ENCODE peak calls at places on chromosomes 11 and 22, in nine cellular contexts. One of them, this sample, is unnamed.

GRCh38 chr11:68956142-68956541 is 24.6 kb downstream of the MRGPRD start:
- DNase-seq in coronary artery: no peak
- DNase-seq in MM.1S: no peak
- DNase-seq in H9: peak
- DNase-seq in choroid plexus epithelial cell: no peak
- DNase-seq in kidney epithelial cell: no peak
- DNase-seq in stimulated activated CD4-positive, alpha-beta T cell treated with anti-CD3 and anti-CD28 coated beads, Interleukin-2, amount 100 ng/mL, for 48 hours: peak
- DNase-seq in HCT116: no peak
- DNase-seq in NCI-H774: no peak
- DNase-seq in this sample: no peak

GRCh38 chr22:29233503-29233902 is 27.8 kb downstream of the EMID1 start:
- DNase-seq in kidney epithelial cell: no peak
- DNase-seq in coronary artery: no peak
- DNase-seq in HCT116: no peak
- DNase-seq in choroid plexus epithelial cell: no peak
- DNase-seq in NCI-H774: no peak
- DNase-seq in MM.1S: no peak
- DNase-seq in stimulated activated CD4-positive, alpha-beta T cell treated with anti-CD3 and anti-CD28 coated beads, Interleukin-2, amount 100 ng/mL, for 48 hours: no peak
- DNase-seq in H9: no peak
- DNase-seq in this sample: no peak

GRCh38 chr22:49845666-49846459 is 7.8 kb upstream of the ZBED4 start:
- DNase-seq in kidney epithelial cell: no peak
- DNase-seq in H9: no peak
- DNase-seq in MM.1S: no peak
- DNase-seq in stimulated activated CD4-positive, alpha-beta T cell treated with anti-CD3 and anti-CD28 coated beads, Interleukin-2, amount 100 ng/mL, for 48 hours: no peak
- DNase-seq in NCI-H774: no peak
- DNase-seq in coronary artery: no peak
- DNase-seq in HCT116: no peak
- DNase-seq in choroid plexus epithelial cell: no peak
- DNase-seq in this sample: no peak

GRCh38 chr11:8934735-8935478 is 2.2 kb upstream of the C11orf16 start:
- DNase-seq in HCT116: peak
- DNase-seq in NCI-H774: no peak
- DNase-seq in stimulated activated CD4-positive, alpha-beta T cell treated with anti-CD3 and anti-CD28 coated beads, Interleukin-2, amount 100 ng/mL, for 48 hours: no peak
- DNase-seq in coronary artery: no peak
- DNase-seq in kidney epithelial cell: no peak
- DNase-seq in MM.1S: no peak
- DNase-seq in H9: no peak
- DNase-seq in choroid plexus epithelial cell: peak
- DNase-seq in this sample: no peak

GRCh38 chr11:2144549-2145220 is 5.5 kb upstream of the IGF2 start:
- DNase-seq in MM.1S: no peak
- DNase-seq in choroid plexus epithelial cell: no peak
- DNase-seq in HCT116: no peak
- DNase-seq in NCI-H774: no peak
- DNase-seq in H9: no peak
- DNase-seq in kidney epithelial cell: no peak
- DNase-seq in stimulated activated CD4-positive, alpha-beta T cell treated with anti-CD3 and anti-CD28 coated beads, Interleukin-2, amount 100 ng/mL, for 48 hours: no peak
- DNase-seq in coronary artery: no peak
- DNase-seq in this sample: no peak

GRCh38 chr11:121293276-121293569 is 652 bp downstream of the SC5D start:
- DNase-seq in stimulated activated CD4-positive, alpha-beta T cell treated with anti-CD3 and anti-CD28 coated beads, Interleukin-2, amount 100 ng/mL, for 48 hours: no peak
- DNase-seq in NCI-H774: no peak
- DNase-seq in kidney epithelial cell: no peak
- DNase-seq in coronary artery: no peak
- DNase-seq in HCT116: no peak
- DNase-seq in H9: no peak
- DNase-seq in choroid plexus epithelial cell: peak
- DNase-seq in MM.1S: peak
- DNase-seq in this sample: no peak

GRCh38 chr22:24188705-24189248 is 7.5 kb downstream of the SUSD2 start:
- DNase-seq in MM.1S: no peak
- DNase-seq in kidney epithelial cell: no peak
- DNase-seq in choroid plexus epithelial cell: no peak
- DNase-seq in NCI-H774: no peak
- DNase-seq in coronary artery: no peak
- DNase-seq in stimulated activated CD4-positive, alpha-beta T cell treated with anti-CD3 and anti-CD28 coated beads, Interleukin-2, amount 100 ng/mL, for 48 hours: no peak
- DNase-seq in HCT116: no peak
- DNase-seq in H9: no peak
- DNase-seq in this sample: no peak

GRCh38 chr11:131912127-131912526 is 541.7 kb downstream of the NTM start:
- DNase-seq in coronary artery: no peak
- DNase-seq in HCT116: no peak
- DNase-seq in choroid plexus epithelial cell: no peak
- DNase-seq in H9: no peak
- DNase-seq in stimulated activated CD4-positive, alpha-beta T cell treated with anti-CD3 and anti-CD28 coated beads, Interleukin-2, amount 100 ng/mL, for 48 hours: no peak
- DNase-seq in MM.1S: no peak
- DNase-seq in NCI-H774: no peak
- DNase-seq in kidney epithelial cell: no peak
- DNase-seq in this sample: no peak

GRCh38 chr11:132022718-132023117 is 652.3 kb downstream of the NTM start:
- DNase-seq in choroid plexus epithelial cell: peak
- DNase-seq in NCI-H774: no peak
- DNase-seq in HCT116: no peak
- DNase-seq in stimulated activated CD4-positive, alpha-beta T cell treated with anti-CD3 and anti-CD28 coated beads, Interleukin-2, amount 100 ng/mL, for 48 hours: no peak
- DNase-seq in H9: no peak
- DNase-seq in MM.1S: no peak
- DNase-seq in kidney epithelial cell: no peak
- DNase-seq in coronary artery: no peak
- DNase-seq in this sample: no peak

GRCh38 chr11:134333951-134334350 is 2.2 kb downstream of the GLB1L2 start:
- DNase-seq in HCT116: no peak
- DNase-seq in kidney epithelial cell: no peak
- DNase-seq in MM.1S: no peak
- DNase-seq in choroid plexus epithelial cell: no peak
- DNase-seq in H9: no peak
- DNase-seq in coronary artery: no peak
- DNase-seq in stimulated activated CD4-positive, alpha-beta T cell treated with anti-CD3 and anti-CD28 coated beads, Interleukin-2, amount 100 ng/mL, for 48 hours: no peak
- DNase-seq in NCI-H774: no peak
- DNase-seq in this sample: no peak

GRCh38 chr22:30212996-30213441 is 33.5 kb downstream of the LIF start:
- DNase-seq in stimulated activated CD4-positive, alpha-beta T cell treated with anti-CD3 and anti-CD28 coated beads, Interleukin-2, amount 100 ng/mL, for 48 hours: no peak
- DNase-seq in kidney epithelial cell: no peak
- DNase-seq in H9: no peak
- DNase-seq in MM.1S: no peak
- DNase-seq in HCT116: no peak
- DNase-seq in NCI-H774: no peak
- DNase-seq in choroid plexus epithelial cell: peak
- DNase-seq in coronary artery: no peak
- DNase-seq in this sample: no peak

GRCh38 chr22:17570851-17571631 is 7.7 kb downstream of the SLC25A18 start:
- DNase-seq in choroid plexus epithelial cell: peak
- DNase-seq in kidney epithelial cell: no peak
- DNase-seq in stimulated activated CD4-positive, alpha-beta T cell treated with anti-CD3 and anti-CD28 coated beads, Interleukin-2, amount 100 ng/mL, for 48 hours: no peak
- DNase-seq in MM.1S: no peak
- DNase-seq in NCI-H774: no peak
- DNase-seq in HCT116: no peak
- DNase-seq in coronary artery: peak
- DNase-seq in H9: no peak
- DNase-seq in this sample: no peak

GRCh38 chr11:70263363-70263762 is 7.1 kb upstream of the PPFIA1 start:
- DNase-seq in NCI-H774: no peak
- DNase-seq in HCT116: no peak
- DNase-seq in kidney epithelial cell: no peak
- DNase-seq in choroid plexus epithelial cell: no peak
- DNase-seq in MM.1S: no peak
- DNase-seq in stimulated activated CD4-positive, alpha-beta T cell treated with anti-CD3 and anti-CD28 coated beads, Interleukin-2, amount 100 ng/mL, for 48 hours: no peak
- DNase-seq in coronary artery: no peak
- DNase-seq in H9: no peak
- DNase-seq in this sample: no peak

GRCh38 chr11:101862410-101863233 is 52.2 kb upstream of the CEP126 start:
- DNase-seq in choroid plexus epithelial cell: peak
- DNase-seq in NCI-H774: no peak
- DNase-seq in HCT116: peak
- DNase-seq in kidney epithelial cell: no peak
- DNase-seq in coronary artery: no peak
- DNase-seq in MM.1S: no peak
- DNase-seq in H9: peak
- DNase-seq in stimulated activated CD4-positive, alpha-beta T cell treated with anti-CD3 and anti-CD28 coated beads, Interleukin-2, amount 100 ng/mL, for 48 hours: no peak
- DNase-seq in this sample: no peak

GRCh38 chr11:60989108-60989650 is 17.7 kb downstream of the CD6 start:
- DNase-seq in HCT116: no peak
- DNase-seq in MM.1S: no peak
- DNase-seq in choroid plexus epithelial cell: no peak
- DNase-seq in H9: no peak
- DNase-seq in kidney epithelial cell: no peak
- DNase-seq in coronary artery: no peak
- DNase-seq in stimulated activated CD4-positive, alpha-beta T cell treated with anti-CD3 and anti-CD28 coated beads, Interleukin-2, amount 100 ng/mL, for 48 hours: no peak
- DNase-seq in NCI-H774: no peak
- DNase-seq in this sample: no peak

GRCh38 chr22:38239101-38239761 is 33.6 kb downstream of the TMEM184B start:
- DNase-seq in HCT116: no peak
- DNase-seq in coronary artery: peak
- DNase-seq in MM.1S: no peak
- DNase-seq in kidney epithelial cell: peak
- DNase-seq in H9: no peak
- DNase-seq in NCI-H774: no peak
- DNase-seq in choroid plexus epithelial cell: peak
- DNase-seq in stimulated activated CD4-positive, alpha-beta T cell treated with anti-CD3 and anti-CD28 coated beads, Interleukin-2, amount 100 ng/mL, for 48 hours: no peak
- DNase-seq in this sample: peak

GRCh38 chr11:2209900-2210321 is 38.3 kb upstream of the TH start:
- DNase-seq in choroid plexus epithelial cell: no peak
- DNase-seq in H9: no peak
- DNase-seq in HCT116: no peak
- DNase-seq in kidney epithelial cell: no peak
- DNase-seq in stimulated activated CD4-positive, alpha-beta T cell treated with anti-CD3 and anti-CD28 coated beads, Interleukin-2, amount 100 ng/mL, for 48 hours: no peak
- DNase-seq in coronary artery: no peak
- DNase-seq in NCI-H774: no peak
- DNase-seq in MM.1S: no peak
- DNase-seq in this sample: no peak

GRCh38 chr11:2151500-2152257 is 9.3 kb downstream of the INS start:
- DNase-seq in HCT116: peak
- DNase-seq in choroid plexus epithelial cell: peak
- DNase-seq in kidney epithelial cell: no peak
- DNase-seq in MM.1S: peak
- DNase-seq in H9: peak
- DNase-seq in NCI-H774: peak
- DNase-seq in coronary artery: no peak
- DNase-seq in stimulated activated CD4-positive, alpha-beta T cell treated with anti-CD3 and anti-CD28 coated beads, Interleukin-2, amount 100 ng/mL, for 48 hours: peak
- DNase-seq in this sample: no peak

GRCh38 chr11:126366064-126366822 is 10.8 kb downstream of the ST3GAL4 start:
- DNase-seq in coronary artery: no peak
- DNase-seq in MM.1S: no peak
- DNase-seq in HCT116: no peak
- DNase-seq in choroid plexus epithelial cell: no peak
- DNase-seq in kidney epithelial cell: no peak
- DNase-seq in NCI-H774: no peak
- DNase-seq in stimulated activated CD4-positive, alpha-beta T cell treated with anti-CD3 and anti-CD28 coated beads, Interleukin-2, amount 100 ng/mL, for 48 hours: no peak
- DNase-seq in H9: no peak
- DNase-seq in this sample: no peak

GRCh38 chr22:30503551-30503950 is 1.9 kb downstream of the SEC14L4 start:
- DNase-seq in choroid plexus epithelial cell: no peak
- DNase-seq in stimulated activated CD4-positive, alpha-beta T cell treated with anti-CD3 and anti-CD28 coated beads, Interleukin-2, amount 100 ng/mL, for 48 hours: no peak
- DNase-seq in kidney epithelial cell: no peak
- DNase-seq in NCI-H774: no peak
- DNase-seq in HCT116: no peak
- DNase-seq in coronary artery: no peak
- DNase-seq in MM.1S: no peak
- DNase-seq in H9: no peak
- DNase-seq in this sample: no peak

GRCh38 chr22:25407226-25407858 is 157.1 kb upstream of the GRK3 start:
- DNase-seq in choroid plexus epithelial cell: no peak
- DNase-seq in coronary artery: no peak
- DNase-seq in H9: no peak
- DNase-seq in MM.1S: no peak
- DNase-seq in HCT116: no peak
- DNase-seq in stimulated activated CD4-positive, alpha-beta T cell treated with anti-CD3 and anti-CD28 coated beads, Interleukin-2, amount 100 ng/mL, for 48 hours: no peak
- DNase-seq in NCI-H774: no peak
- DNase-seq in kidney epithelial cell: no peak
- DNase-seq in this sample: no peak

GRCh38 chr22:44697423-44698179 is 4.4 kb upstream of the PRR5 start:
- DNase-seq in MM.1S: peak
- DNase-seq in kidney epithelial cell: no peak
- DNase-seq in HCT116: peak
- DNase-seq in NCI-H774: no peak
- DNase-seq in coronary artery: no peak
- DNase-seq in choroid plexus epithelial cell: peak
- DNase-seq in stimulated activated CD4-positive, alpha-beta T cell treated with anti-CD3 and anti-CD28 coated beads, Interleukin-2, amount 100 ng/mL, for 48 hours: peak
- DNase-seq in H9: peak
- DNase-seq in this sample: peak

GRCh38 chr11:1937616-1938342 is 9.4 kb upstream of the MRPL23 start:
- DNase-seq in H9: no peak
- DNase-seq in HCT116: no peak
- DNase-seq in kidney epithelial cell: no peak
- DNase-seq in coronary artery: no peak
- DNase-seq in MM.1S: no peak
- DNase-seq in stimulated activated CD4-positive, alpha-beta T cell treated with anti-CD3 and anti-CD28 coated beads, Interleukin-2, amount 100 ng/mL, for 48 hours: no peak
- DNase-seq in choroid plexus epithelial cell: no peak
- DNase-seq in NCI-H774: no peak
- DNase-seq in this sample: no peak

GRCh38 chr22:27435839-27436581 is 365.5 kb downstream of the MN1 start:
- DNase-seq in NCI-H774: no peak
- DNase-seq in coronary artery: no peak
- DNase-seq in stimulated activated CD4-positive, alpha-beta T cell treated with anti-CD3 and anti-CD28 coated beads, Interleukin-2, amount 100 ng/mL, for 48 hours: no peak
- DNase-seq in H9: no peak
- DNase-seq in HCT116: no peak
- DNase-seq in choroid plexus epithelial cell: peak
- DNase-seq in MM.1S: no peak
- DNase-seq in kidney epithelial cell: no peak
- DNase-seq in this sample: no peak

GRCh38 chr11:57323503-57324153 is 1.1 kb downstream of the TNKS1BP1 start:
- DNase-seq in stimulated activated CD4-positive, alpha-beta T cell treated with anti-CD3 and anti-CD28 coated beads, Interleukin-2, amount 100 ng/mL, for 48 hours: no peak
- DNase-seq in H9: no peak
- DNase-seq in MM.1S: no peak
- DNase-seq in choroid plexus epithelial cell: peak
- DNase-seq in HCT116: no peak
- DNase-seq in kidney epithelial cell: no peak
- DNase-seq in coronary artery: no peak
- DNase-seq in NCI-H774: no peak
- DNase-seq in this sample: no peak

GRCh38 chr11:113841691-113842090 is 33.7 kb downstream of the USP28 start:
- DNase-seq in kidney epithelial cell: no peak
- DNase-seq in NCI-H774: no peak
- DNase-seq in stimulated activated CD4-positive, alpha-beta T cell treated with anti-CD3 and anti-CD28 coated beads, Interleukin-2, amount 100 ng/mL, for 48 hours: no peak
- DNase-seq in H9: no peak
- DNase-seq in coronary artery: no peak
- DNase-seq in HCT116: no peak
- DNase-seq in MM.1S: no peak
- DNase-seq in choroid plexus epithelial cell: no peak
- DNase-seq in this sample: no peak

GRCh38 chr11:106132582-106133354 is 55.3 kb downstream of the AASDHPPT start:
- DNase-seq in HCT116: no peak
- DNase-seq in kidney epithelial cell: no peak
- DNase-seq in MM.1S: no peak
- DNase-seq in choroid plexus epithelial cell: no peak
- DNase-seq in NCI-H774: no peak
- DNase-seq in H9: no peak
- DNase-seq in stimulated activated CD4-positive, alpha-beta T cell treated with anti-CD3 and anti-CD28 coated beads, Interleukin-2, amount 100 ng/mL, for 48 hours: no peak
- DNase-seq in coronary artery: no peak
- DNase-seq in this sample: no peak

GRCh38 chr22:45784357-45785277 is 113.0 kb downstream of the ATXN10 start:
- DNase-seq in kidney epithelial cell: peak
- DNase-seq in MM.1S: peak
- DNase-seq in choroid plexus epithelial cell: no peak
- DNase-seq in HCT116: no peak
- DNase-seq in H9: no peak
- DNase-seq in NCI-H774: no peak
- DNase-seq in stimulated activated CD4-positive, alpha-beta T cell treated with anti-CD3 and anti-CD28 coated beads, Interleukin-2, amount 100 ng/mL, for 48 hours: no peak
- DNase-seq in coronary artery: no peak
- DNase-seq in this sample: no peak

GRCh38 chr22:25167834-25168601 is 31.6 kb upstream of the CRYBB3 start:
- DNase-seq in coronary artery: no peak
- DNase-seq in MM.1S: no peak
- DNase-seq in H9: no peak
- DNase-seq in stimulated activated CD4-positive, alpha-beta T cell treated with anti-CD3 and anti-CD28 coated beads, Interleukin-2, amount 100 ng/mL, for 48 hours: no peak
- DNase-seq in HCT116: peak
- DNase-seq in kidney epithelial cell: no peak
- DNase-seq in NCI-H774: no peak
- DNase-seq in choroid plexus epithelial cell: no peak
- DNase-seq in this sample: no peak